ENCODE peak calls at places on chromosomes 12 and 14, in six cellular contexts. One of them, this sample, is unnamed. For H3K36me3, the result is how much of the 10 kb centered on the place peaks cover.

GRCh38 chr12:65958456-65958855 is 134.2 kb downstream of the HMGA2 start:
- DNase-seq in vagina: no peak
- DNase-seq in uterus: no peak
- DNase-seq in fibroblast of lung: no peak
- DNase-seq in heart left ventricle: no peak
- DNase-seq in ascending aorta: no peak
- DNase-seq in this sample: no peak

GRCh38 chr12:71405884-71406283 is 33.7 kb upstream of the LGR5 start:
- DNase-seq in heart left ventricle: no peak
- DNase-seq in vagina: no peak
- DNase-seq in ascending aorta: no peak
- DNase-seq in uterus: no peak
- DNase-seq in fibroblast of lung: no peak
- DNase-seq in this sample: no peak

GRCh38 chr12:111785651-111786050 is 18.9 kb downstream of the ALDH2 start:
- DNase-seq in vagina: no peak
- DNase-seq in fibroblast of lung: peak
- DNase-seq in uterus: no peak
- DNase-seq in heart left ventricle: no peak
- DNase-seq in ascending aorta: no peak
- DNase-seq in this sample: no peak

GRCh38 chr14:68373847-68374582 is 418.9 kb downstream of the ZFP36L1 start:
- DNase-seq in uterus: no peak
- DNase-seq in fibroblast of lung: no peak
- DNase-seq in ascending aorta: no peak
- DNase-seq in vagina: no peak
- DNase-seq in heart left ventricle: no peak
- DNase-seq in this sample: no peak

GRCh38 chr12:49874142-49874897 is 29.4 kb downstream of the FAIM2 start:
- DNase-seq in ascending aorta: peak
- DNase-seq in heart left ventricle: peak
- DNase-seq in vagina: no peak
- DNase-seq in fibroblast of lung: no peak
- DNase-seq in uterus: no peak
- DNase-seq in this sample: peak

GRCh38 chr14:100748944-100749343 is 22.3 kb downstream of the DLK1 start:
- DNase-seq in vagina: no peak
- DNase-seq in uterus: no peak
- DNase-seq in ascending aorta: peak
- DNase-seq in fibroblast of lung: no peak
- DNase-seq in heart left ventricle: no peak
- DNase-seq in this sample: no peak

GRCh38 chr14:86790408-86791364 is 1202.3 kb downstream of the GALC start:
- DNase-seq in uterus: no peak
- DNase-seq in vagina: no peak
- DNase-seq in heart left ventricle: no peak
- DNase-seq in ascending aorta: no peak
- DNase-seq in fibroblast of lung: peak
- DNase-seq in this sample: no peak

GRCh38 chr14:100286484-100287191 is 19.6 kb downstream of the SLC25A29 start:
- DNase-seq in uterus: no peak
- DNase-seq in ascending aorta: peak
- DNase-seq in vagina: no peak
- DNase-seq in fibroblast of lung: no peak
- DNase-seq in heart left ventricle: no peak
- DNase-seq in this sample: no peak

GRCh38 chr14:94355191-94355794 is 32.2 kb upstream of the SERPINA6 start:
- DNase-seq in heart left ventricle: no peak
- DNase-seq in fibroblast of lung: peak
- DNase-seq in vagina: no peak
- DNase-seq in uterus: no peak
- DNase-seq in ascending aorta: peak
- DNase-seq in this sample: peak

GRCh38 chr12:79920421-79921238 is 14.3 kb downstream of the PPP1R12A start:
- DNase-seq in vagina: no peak
- DNase-seq in ascending aorta: no peak
- DNase-seq in uterus: no peak
- DNase-seq in fibroblast of lung: no peak
- DNase-seq in heart left ventricle: no peak
- DNase-seq in this sample: no peak

GRCh38 chr14:60276347-60276746 is 27.3 kb downstream of the PPM1A start:
- DNase-seq in heart left ventricle: no peak
- DNase-seq in fibroblast of lung: peak
- DNase-seq in ascending aorta: no peak
- DNase-seq in uterus: no peak
- DNase-seq in vagina: no peak
- DNase-seq in this sample: no peak

GRCh38 chr12:40634431-40635131 is 57.7 kb upstream of the CNTN1 start:
- DNase-seq in fibroblast of lung: no peak
- DNase-seq in heart left ventricle: no peak
- DNase-seq in uterus: no peak
- DNase-seq in vagina: no peak
- DNase-seq in ascending aorta: no peak
- DNase-seq in this sample: no peak

GRCh38 chr12:120110550-120111501 is 5.7 kb downstream of the RAB35 start:
- DNase-seq in heart left ventricle: peak
- DNase-seq in vagina: no peak
- DNase-seq in uterus: no peak
- DNase-seq in ascending aorta: peak
- DNase-seq in fibroblast of lung: no peak
- DNase-seq in this sample: peak

GRCh38 chr14:69716483-69717187 is 50.3 kb upstream of the SRSF5 start:
- DNase-seq in heart left ventricle: no peak
- DNase-seq in uterus: no peak
- DNase-seq in vagina: no peak
- DNase-seq in ascending aorta: peak
- DNase-seq in fibroblast of lung: peak
- DNase-seq in this sample: no peak

GRCh38 chr12:30515351-30515750 is 180.3 kb downstream of the IPO8 start:
- DNase-seq in uterus: no peak
- DNase-seq in fibroblast of lung: peak
- DNase-seq in ascending aorta: no peak
- DNase-seq in heart left ventricle: no peak
- DNase-seq in vagina: no peak
- DNase-seq in this sample: no peak

GRCh38 chr14:105473033-105473676 is 1.5 kb upstream of the CRIP2 start:
- DNase-seq in vagina: no peak
- DNase-seq in uterus: no peak
- DNase-seq in fibroblast of lung: no peak
- DNase-seq in heart left ventricle: no peak
- DNase-seq in ascending aorta: no peak
- DNase-seq in this sample: no peak

GRCh38 chr12:90621927-90622326 is 333.0 kb downstream of the CCER1 start:
- DNase-seq in heart left ventricle: no peak
- DNase-seq in ascending aorta: no peak
- DNase-seq in uterus: no peak
- DNase-seq in vagina: no peak
- DNase-seq in fibroblast of lung: peak
- DNase-seq in this sample: no peak

GRCh38 chr14:58789756-58790155 is 152.0 kb downstream of the DACT1 start:
- DNase-seq in ascending aorta: no peak
- DNase-seq in fibroblast of lung: no peak
- DNase-seq in uterus: no peak
- DNase-seq in heart left ventricle: no peak
- DNase-seq in vagina: no peak
- DNase-seq in this sample: no peak

GRCh38 chr12:13799574-13799973 is 181.8 kb downstream of the GRIN2B start:
- DNase-seq in uterus: no peak
- DNase-seq in heart left ventricle: no peak
- DNase-seq in vagina: no peak
- DNase-seq in fibroblast of lung: no peak
- DNase-seq in ascending aorta: no peak
- DNase-seq in this sample: no peak

GRCh38 chr12:64194333-64195149 is 27.6 kb downstream of the KICS2 start:
- DNase-seq in heart left ventricle: no peak
- DNase-seq in fibroblast of lung: peak
- DNase-seq in uterus: no peak
- DNase-seq in vagina: no peak
- DNase-seq in ascending aorta: no peak
- DNase-seq in this sample: no peak

GRCh38 chr12:18595406-18595805 is 142.4 kb downstream of the PLCZ1 start:
- DNase-seq in fibroblast of lung: peak
- DNase-seq in heart left ventricle: no peak
- DNase-seq in uterus: no peak
- DNase-seq in vagina: no peak
- DNase-seq in ascending aorta: no peak
- DNase-seq in this sample: no peak

GRCh38 chr12:42960087-42960527 is 370.6 kb upstream of the PRICKLE1 start:
- DNase-seq in uterus: no peak
- DNase-seq in fibroblast of lung: peak
- DNase-seq in heart left ventricle: no peak
- DNase-seq in vagina: no peak
- DNase-seq in ascending aorta: no peak
- DNase-seq in this sample: no peak

GRCh38 chr12:116070420-116070819 is 207.1 kb downstream of the MED13L start:
- DNase-seq in ascending aorta: no peak
- DNase-seq in heart left ventricle: no peak
- DNase-seq in uterus: no peak
- DNase-seq in vagina: no peak
- DNase-seq in fibroblast of lung: no peak
- DNase-seq in this sample: no peak
- H3K27ac ChIP-seq in ascending aorta: no peak
- H3K27ac ChIP-seq in heart left ventricle: no peak
- H3K27ac ChIP-seq in uterus: no peak
- H3K27ac ChIP-seq in vagina: no peak
- H3K27ac ChIP-seq in fibroblast of lung: no peak
- H3K27ac ChIP-seq in this sample: no peak

GRCh38 chr12:113165521-113166450 is 16.3 kb downstream of the CFAP73 start:
- DNase-seq in vagina: no peak
- DNase-seq in ascending aorta: no peak
- DNase-seq in heart left ventricle: peak
- DNase-seq in uterus: no peak
- DNase-seq in fibroblast of lung: no peak
- DNase-seq in this sample: no peak
- H3K36me3 ChIP-seq in vagina: under half
- H3K36me3 ChIP-seq in ascending aorta: half or more
- H3K36me3 ChIP-seq in heart left ventricle: half or more
- H3K36me3 ChIP-seq in uterus: under half
- H3K36me3 ChIP-seq in fibroblast of lung: under half
- H3K36me3 ChIP-seq in this sample: half or more

GRCh38 chr14:103333754-103334643 is at the start of gene EIF5:
- DNase-seq in vagina: no peak
- DNase-seq in heart left ventricle: peak
- DNase-seq in uterus: peak
- DNase-seq in ascending aorta: peak
- DNase-seq in fibroblast of lung: peak
- DNase-seq in this sample: peak
- TF ChIP-seq CTCF in vagina: peak
- TF ChIP-seq CTCF in heart left ventricle: peak
- TF ChIP-seq CTCF in uterus: peak
- TF ChIP-seq CTCF in ascending aorta: peak
- TF ChIP-seq CTCF in fibroblast of lung: no peak
- TF ChIP-seq CTCF in this sample: no peak

GRCh38 chr12:570949-571794 is 92.1 kb downstream of the NINJ2 start:
- DNase-seq in ascending aorta: peak
- DNase-seq in fibroblast of lung: peak
- DNase-seq in vagina: no peak
- DNase-seq in uterus: peak
- DNase-seq in heart left ventricle: peak
- DNase-seq in this sample: peak
- H3K27ac ChIP-seq in ascending aorta: peak
- H3K27ac ChIP-seq in fibroblast of lung: peak
- H3K27ac ChIP-seq in vagina: peak
- H3K27ac ChIP-seq in uterus: peak
- H3K27ac ChIP-seq in heart left ventricle: peak
- H3K27ac ChIP-seq in this sample: peak

DNA sequence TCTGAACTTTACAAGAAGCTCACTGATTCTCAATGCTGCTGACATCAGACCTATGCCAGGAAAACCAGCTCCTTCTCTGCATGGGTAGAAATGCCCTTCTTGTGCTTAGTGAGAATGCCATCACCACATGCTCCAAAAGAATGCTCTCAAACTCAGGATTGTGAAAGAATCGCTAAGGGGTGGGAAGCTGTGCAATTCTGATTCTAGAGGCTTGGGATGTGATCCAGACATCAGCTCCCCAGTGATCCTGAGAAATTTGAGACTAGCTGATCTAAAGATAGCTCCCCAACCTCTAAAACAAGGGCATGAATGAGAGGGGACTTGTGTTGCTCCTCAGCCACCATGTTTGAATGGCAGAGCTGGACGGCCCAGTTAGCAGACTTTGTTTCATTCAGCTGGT is 113.1 kb downstream of the DPF3 start:
- DNase-seq in fibroblast of lung: peak
- DNase-seq in uterus: no peak
- DNase-seq in heart left ventricle: no peak
- DNase-seq in vagina: peak
- DNase-seq in ascending aorta: no peak
- DNase-seq in this sample: peak
- H3K36me3 ChIP-seq in fibroblast of lung: under half
- H3K36me3 ChIP-seq in uterus: under half
- H3K36me3 ChIP-seq in heart left ventricle: under half
- H3K36me3 ChIP-seq in vagina: under half
- H3K36me3 ChIP-seq in ascending aorta: under half
- H3K36me3 ChIP-seq in this sample: under half

DNA sequence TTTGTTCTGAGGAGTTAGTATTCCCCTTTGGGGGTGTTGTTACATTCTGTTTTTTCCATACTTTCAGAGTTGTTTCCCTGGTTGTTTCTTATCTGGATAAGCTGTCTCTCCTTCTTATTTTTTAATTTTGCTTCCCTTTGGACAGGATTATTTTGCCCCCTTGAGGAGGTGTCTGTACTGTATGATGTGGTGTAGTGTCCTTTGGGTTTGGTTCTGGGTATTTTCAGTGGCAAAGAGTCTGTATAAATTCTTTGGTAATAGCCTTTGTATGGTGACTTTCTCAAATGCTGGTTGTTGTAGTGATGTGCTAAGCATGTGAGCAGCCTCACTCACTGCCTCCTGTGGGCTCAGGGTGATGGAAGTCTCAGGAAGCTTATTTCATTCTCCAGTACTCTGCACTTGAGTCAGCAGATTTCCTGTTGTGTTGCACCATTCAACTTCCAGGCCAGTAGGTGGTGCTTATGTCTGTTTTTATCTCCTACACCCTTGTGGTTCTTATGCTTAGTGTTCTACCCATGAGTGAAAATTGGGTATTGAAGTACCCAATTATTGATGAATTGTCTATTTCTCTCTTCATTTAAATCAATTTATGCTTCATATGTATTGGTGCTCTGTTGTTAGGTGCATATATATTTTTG is 103.3 kb upstream of the PMCH start:
- DNase-seq in vagina: no peak
- DNase-seq in fibroblast of lung: peak
- DNase-seq in ascending aorta: no peak
- DNase-seq in heart left ventricle: no peak
- DNase-seq in uterus: no peak
- DNase-seq in this sample: no peak
- TF ChIP-seq CTCF in vagina: no peak
- TF ChIP-seq CTCF in fibroblast of lung: peak
- TF ChIP-seq CTCF in ascending aorta: no peak
- TF ChIP-seq CTCF in heart left ventricle: no peak
- TF ChIP-seq CTCF in uterus: no peak
- TF ChIP-seq CTCF in this sample: no peak

GRCh38 chr12:115871714-115872113 is 405.8 kb downstream of the MED13L start:
- DNase-seq in fibroblast of lung: peak
- DNase-seq in ascending aorta: no peak
- DNase-seq in uterus: no peak
- DNase-seq in vagina: no peak
- DNase-seq in heart left ventricle: no peak
- DNase-seq in this sample: no peak
- H3K27ac ChIP-seq in fibroblast of lung: no peak
- H3K27ac ChIP-seq in ascending aorta: no peak
- H3K27ac ChIP-seq in uterus: no peak
- H3K27ac ChIP-seq in vagina: no peak
- H3K27ac ChIP-seq in heart left ventricle: no peak
- H3K27ac ChIP-seq in this sample: no peak

This sample was measured in right atrium auricular region.